ENCODE peak calls at places on chromosomes 6 and 20, in seven cellular contexts. M is NCI-H1105, Q is stomach, J is activated T-cell treated with anti-CD3 and anti-CD28 coated beads for 1 hour, E is dorsolateral prefrontal cortex, H is putamen, X is left cardiac atrium. O is an unnamed sample.

GRCh38 chr6:30515967-30516753 is 26.9 kb downstream of the HLA-E start:
- DNase-seq in M (no peak), E (peak), H (peak), X (peak), J (peak), Q (peak), O (peak)

GRCh38 chr20:22729180-22729579 is 144.8 kb upstream of the FOXA2 start:
- DNase-seq in E (no peak), Q (no peak), M (no peak), J (no peak), H (no peak), X (no peak), O (no peak)

GRCh38 chr6:79604583-79605037 is 26.5 kb upstream of the SH3BGRL2 start:
- DNase-seq in J (no peak), M (no peak), X (no peak), E (no peak), Q (no peak), H (no peak), O (no peak)

GRCh38 chr6:408148-408547 is 16.6 kb downstream of the IRF4 start:
- DNase-seq in M (no peak), X (no peak), J (no peak), H (no peak), E (no peak), Q (no peak), O (no peak)

GRCh38 chr6:35149891-35150566 is 8.9 kb upstream of the TCP11 start:
- DNase-seq in E (no peak), J (no peak), M (no peak), H (no peak), X (no peak), Q (no peak), O (no peak)

GRCh38 chr6:128305228-128305627 is 215.2 kb downstream of the PTPRK start:
- DNase-seq in H (no peak), E (no peak), Q (no peak), M (no peak), J (no peak), X (no peak), O (no peak)

GRCh38 chr6:128929869-128930268 is 46.9 kb downstream of the LAMA2 start:
- DNase-seq in H (no peak), E (no peak), X (no peak), Q (no peak), J (no peak), M (no peak), O (no peak)

GRCh38 chr6:46380152-46380807 is 111.0 kb downstream of the RCAN2 start:
- DNase-seq in M (no peak), X (no peak), Q (no peak), J (no peak), E (no peak), H (no peak), O (no peak)

GRCh38 chr6:78492351-78493010 is 374.9 kb upstream of the IRAK1BP1 start:
- DNase-seq in X (no peak), M (no peak), Q (no peak), E (no peak), J (no peak), H (no peak), O (no peak)

GRCh38 chr20:63116412-63117106 is 99.4 kb downstream of the YTHDF1 start:
- DNase-seq in X (peak), J (no peak), E (peak), Q (no peak), M (no peak), H (no peak), O (peak)

GRCh38 chr6:12148317-12148801 is 136.2 kb downstream of the HIVEP1 start:
- DNase-seq in X (no peak), H (no peak), J (no peak), E (no peak), M (no peak), Q (no peak), O (no peak)

O was measured in progenitor cell of endocrine pancreas.